ENCODE peak calls at places on chromosomes 11 and 22, in five cellular contexts. Y is CD8-positive, alpha-beta T cell; G is sigmoid colon; Q is tibial nerve; V is colonic mucosa. I is an unnamed sample.
A peak's percentile ranks its signal among the peaks of the same experiment; 100 is the strongest.

GRCh38 chr11:64152841-64153691 is 12.8 kb downstream of the MACROD1 start:
- DNase-seq in Q (peak; percentile 52), V (peak; percentile 66), G (peak; percentile 81), Y (peak; percentile 71), I (peak; percentile 79)

GRCh38 chr11:17273668-17274321 is 2.7 kb upstream of the NUCB2 start:
- DNase-seq in G (no peak), Q (no peak), Y (no peak), V (peak; percentile 37), I (peak; percentile 11)

GRCh38 chr22:22032099-22032905 is 49.7 kb upstream of the TOP3B start:
- DNase-seq in V (no peak), Q (no peak), G (no peak), Y (no peak), I (no peak)

GRCh38 chr22:48147404-48147803 is 1385.0 kb downstream of the TBC1D22A start:
- DNase-seq in G (no peak), Q (no peak), Y (no peak), V (no peak), I (no peak)

GRCh38 chr11:8268530-8269461 is 5.1 kb upstream of the LMO1 start:
- DNase-seq in Q (no peak), V (no peak), G (peak; percentile 47), Y (no peak), I (no peak)

GRCh38 chr11:33402066-33402465 is 144.9 kb downstream of the HIPK3 start:
- DNase-seq in V (no peak), Q (no peak), Y (no peak), G (no peak), I (peak; percentile 86)

GRCh38 chr22:30238661-30239420 is 7.7 kb downstream of the LIF start:
- DNase-seq in G (peak; percentile 79), Y (no peak), Q (no peak), V (peak; percentile 58), I (peak; percentile 83)

GRCh38 chr11:86244063-86244521 is 461 bp upstream of the EED start:
- DNase-seq in Y (peak; percentile 88), Q (peak; percentile 76), V (peak; percentile 89), G (peak; percentile 94), I (peak; percentile 96)

GRCh38 chr22:42719133-42719532 is 1.5 kb downstream of the A4GALT start:
- DNase-seq in V (no peak), Q (no peak), G (no peak), Y (no peak), I (no peak)

GRCh38 chr11:76770642-76771445 is 12.3 kb upstream of the TSKU start:
- DNase-seq in G (peak; percentile 90), Q (peak; percentile 85), Y (no peak), V (peak; percentile 63), I (peak; percentile 63)

GRCh38 chr11:133492895-133493294 is 39.4 kb downstream of the OPCML start:
- DNase-seq in G (no peak), Y (no peak), V (no peak), Q (no peak), I (no peak)

GRCh38 chr22:37383342-37383741 is 43.9 kb downstream of the ELFN2 start:
- DNase-seq in V (no peak), Y (no peak), Q (no peak), G (no peak), I (peak; percentile 77)

GRCh38 chr11:81888391-81888790 is 845.3 kb downstream of the FAM181B start:
- DNase-seq in Y (no peak), Q (no peak), G (no peak), V (no peak), I (no peak)

GRCh38 chr11:122032317-122032716 is 83.7 kb downstream of the BLID start:
- DNase-seq in V (no peak), G (no peak), Q (peak; percentile 74), Y (no peak), I (no peak)

GRCh38 chr11:118396097-118396501 is 5.3 kb upstream of the ATP5MG start:
- DNase-seq in Y (no peak), Q (no peak), G (no peak), V (no peak), I (no peak)

GRCh38 chr11:61124574-61125309 is 22.5 kb downstream of the CD5 start:
- DNase-seq in G (no peak), Y (no peak), Q (no peak), V (no peak), I (no peak)

GRCh38 chr11:115462004-115462541 is 42.1 kb downstream of the CADM1 start:
- DNase-seq in Y (no peak), V (no peak), G (no peak), Q (no peak), I (no peak)

GRCh38 chr11:73280606-73281005 is 8.5 kb downstream of the P2RY6 start:
- DNase-seq in Q (peak; percentile 25), G (no peak), V (no peak), Y (no peak), I (no peak)

GRCh38 chr11:27233654-27234042 is 129.4 kb downstream of the CCDC34 start:
- DNase-seq in G (no peak), Y (no peak), V (no peak), Q (no peak), I (peak; percentile 70)

GRCh38 chr11:86672007-86672621 is at the start of gene ME3:
- DNase-seq in Q (peak; percentile 33), G (peak; percentile 89), Y (peak; percentile 21), V (peak; percentile 71), I (no peak)

GRCh38 chr11:1449516-1450270 is 36.9 kb downstream of the MOB2 start:
- DNase-seq in V (no peak), Q (no peak), Y (no peak), G (no peak), I (no peak)

GRCh38 chr11:130631119-130631518 is 182.7 kb downstream of the ADAMTS15 start:
- DNase-seq in Y (no peak), G (no peak), V (no peak), Q (no peak), I (no peak)

GRCh38 chr11:99585606-99586005 is 564.9 kb downstream of the CNTN5 start:
- DNase-seq in G (no peak), V (no peak), Q (no peak), Y (no peak), I (no peak)

GRCh38 chr11:111730031-111730430 is 36.2 kb downstream of the PPP2R1B start:
- DNase-seq in V (no peak), G (no peak), Y (no peak), Q (no peak), I (no peak)

GRCh38 chr11:79525257-79525656 is 84.4 kb upstream of the TENM4 start:
- DNase-seq in G (no peak), Q (no peak), V (no peak), Y (no peak), I (no peak)

GRCh38 chr11:1691027-1691877 is 5.7 kb upstream of the KRTAP5-6 start:
- DNase-seq in G (no peak), V (no peak), Y (no peak), Q (no peak), I (no peak)

DNA sequence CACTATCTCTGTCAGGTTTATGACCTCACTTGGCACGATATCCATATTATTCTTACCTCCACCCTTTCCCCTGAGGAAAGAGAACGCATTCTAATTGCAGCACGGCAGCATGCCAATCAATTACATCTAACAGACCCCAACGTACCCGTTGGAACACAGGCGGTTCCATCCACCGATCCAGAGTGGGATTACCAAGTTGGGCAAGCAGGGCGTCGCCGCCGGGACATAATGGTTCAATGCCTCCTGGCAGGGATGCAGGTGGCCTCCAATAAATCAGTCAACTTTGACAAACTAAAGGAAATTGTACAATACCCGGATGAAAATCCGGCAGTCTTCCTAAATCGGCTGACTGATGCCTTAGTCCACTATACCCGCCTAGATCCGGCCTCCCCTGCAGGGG is 12.1 kb upstream of the OR56A3 start:
- DNase-seq in Y (no peak), V (no peak), G (no peak), Q (no peak), I (no peak)
- H3K27me3 ChIP-seq in Y (no peaks in the 10 kb centered on the region), V (no peaks in the 10 kb centered on the region), G (no peaks in the 10 kb centered on the region), Q (no peaks in the 10 kb centered on the region), I (peaks cover 3% of the 10 kb centered on the region)

DNA sequence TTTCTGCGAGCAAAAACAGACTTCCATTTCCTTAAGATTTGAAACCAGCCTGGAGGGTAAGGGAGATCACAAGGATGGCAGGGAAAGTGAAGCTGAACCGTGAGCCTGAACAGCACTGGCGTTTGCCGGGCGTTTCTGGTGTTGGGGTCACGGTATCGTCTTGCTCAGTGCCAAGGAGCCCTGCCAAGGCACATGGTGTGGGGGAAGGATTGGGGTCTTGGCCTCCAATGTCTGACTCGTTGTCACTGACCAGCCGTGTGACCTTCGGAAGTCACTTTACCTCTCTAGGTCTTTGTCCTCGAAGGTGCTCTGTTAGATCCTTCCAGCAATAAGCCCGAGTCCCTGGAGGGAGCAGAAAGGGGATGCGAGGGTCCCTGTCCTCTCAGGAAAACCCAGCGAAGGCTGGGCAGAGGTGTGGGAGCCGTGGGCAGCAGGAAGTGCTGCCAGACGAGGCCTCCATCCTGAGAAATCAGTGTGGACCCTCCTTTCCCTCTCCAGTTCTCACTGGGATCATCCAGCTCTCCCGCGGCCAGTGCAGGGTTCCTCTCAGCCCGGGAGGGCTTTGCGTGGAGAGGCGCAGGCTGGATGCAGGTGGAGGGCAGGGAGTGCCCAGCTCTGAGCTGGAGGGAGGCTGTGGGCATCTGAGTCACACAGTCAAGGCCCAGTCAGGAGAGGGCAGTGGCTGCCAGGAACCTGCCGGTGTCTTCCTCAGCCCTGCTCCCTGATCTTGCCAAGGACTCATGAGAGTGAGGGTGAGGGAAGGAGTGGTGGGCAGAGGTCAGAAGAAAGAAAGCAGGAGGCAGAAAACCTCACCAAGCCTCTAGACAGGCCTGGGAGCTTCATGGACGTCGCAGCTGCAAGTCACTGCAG is 18.9 kb downstream of the TOM1 start:
- DNase-seq in Q (no peak), Y (no peak), V (no peak), G (no peak), I (no peak)
- H3K27me3 ChIP-seq in Q (no peaks in the 10 kb centered on the region), Y (no peaks in the 10 kb centered on the region), V (no peaks in the 10 kb centered on the region), G (no peaks in the 10 kb centered on the region), I (no peaks in the 10 kb centered on the region)

GRCh38 chr11:107591446-107592236 is 694 bp downstream of the ELMOD1 start:
- DNase-seq in G (no peak), Y (peak; percentile 20), Q (no peak), V (no peak), I (peak; percentile 26)

GRCh38 chr11:107592256-107592655 is 1.3 kb downstream of the ELMOD1 start:
- DNase-seq in Q (no peak), G (no peak), Y (no peak), V (no peak), I (no peak)

GRCh38 chr11:107593941-107594340 is 3.0 kb downstream of the ELMOD1 start:
- DNase-seq in Q (no peak), V (no peak), G (no peak), Y (no peak), I (no peak)

GRCh38 chr11:107591098-107591445 is at the start of gene ELMOD1:
- DNase-seq in Q (no peak), V (peak; percentile 29), Y (peak; percentile 18), G (peak; percentile 73), I (peak; percentile 73)

GRCh38 chr11:107592813-107593212 is 1.9 kb downstream of the ELMOD1 start:
- DNase-seq in Q (no peak), G (no peak), V (no peak), Y (no peak), I (no peak)
- H3K27me3 ChIP-seq in Q (peaks cover 56% of the 10 kb centered on the region), G (peaks cover 19% of the 10 kb centered on the region), V (peaks cover 32% of the 10 kb centered on the region), Y (peaks cover 34% of the 10 kb centered on the region), I (no peaks in the 10 kb centered on the region)

GRCh38 chr11:45334410-45334809 is 48.3 kb upstream of the SYT13 start:
- DNase-seq in Y (no peak), Q (no peak), V (no peak), G (no peak), I (no peak)

GRCh38 chr11:45339754-45340519 is 53.8 kb upstream of the SYT13 start:
- DNase-seq in V (peak; percentile 96), G (peak; percentile 95), Y (peak; percentile 94), Q (peak; percentile 96), I (peak; percentile 91)

GRCh38 chr11:45336136-45336535 is 50.0 kb upstream of the SYT13 start:
- DNase-seq in Q (no peak), V (no peak), Y (no peak), G (no peak), I (no peak)

GRCh38 chr11:45335434-45335833 is 49.3 kb upstream of the SYT13 start:
- DNase-seq in G (no peak), Q (no peak), V (no peak), Y (no peak), I (no peak)

GRCh38 chr11:45337583-45338360 is 51.6 kb upstream of the SYT13 start:
- DNase-seq in V (no peak), G (no peak), Y (no peak), Q (no peak), I (no peak)
- H3K27me3 ChIP-seq in V (no peaks in the 10 kb centered on the region), G (no peaks in the 10 kb centered on the region), Y (no peaks in the 10 kb centered on the region), Q (no peaks in the 10 kb centered on the region), I (peaks cover 18% of the 10 kb centered on the region)

I was measured in SJCRH30.